ENCODE peak calls at places on chromosomes 5 and 9, in nine cellular contexts. D is NAMALWA, Y is LHCN-M2, S is tibial artery, Q is right atrium auricular region, H is Panc1, U is endothelial cell, P is heart left ventricle, O is B cell. G is an unnamed sample.
A peak's percentile ranks its signal among the peaks of the same experiment; 100 is the strongest.

GRCh38 chr9:135614821-135615665 is 24.3 kb downstream of the GLT6D1 start:
- DNase-seq in U (no peak), D (no peak), P (no peak), S (no peak), O (no peak), H (no peak), Q (peak; percentile 13), Y (no peak), G (no peak)

GRCh38 chr5:106962464-106963230 is 708.1 kb downstream of the EFNA5 start:
- DNase-seq in O (no peak), U (no peak), Y (no peak), S (no peak), Q (no peak), P (no peak), D (no peak), H (no peak), G (no peak)

GRCh38 chr5:176730815-176731475 is 79.4 kb upstream of the UNC5A start:
- DNase-seq in D (no peak), Y (no peak), Q (no peak), H (no peak), O (no peak), U (no peak), P (no peak), S (no peak), G (peak; percentile 28)

GRCh38 chr5:26259081-26259480 is 779.3 kb downstream of the CDH9 start:
- DNase-seq in S (no peak), O (no peak), Q (no peak), H (no peak), Y (no peak), U (no peak), P (no peak), D (no peak), G (no peak)

GRCh38 chr9:78397045-78397843 is 100.3 kb downstream of the PSAT1 start:
- DNase-seq in P (no peak), U (no peak), S (no peak), Q (no peak), Y (no peak), H (no peak), O (no peak), D (no peak), G (no peak)

GRCh38 chr9:92463989-92464388 is 18.3 kb downstream of the ASPN start:
- DNase-seq in P (no peak), O (no peak), Y (peak; percentile 83), U (no peak), S (no peak), H (no peak), D (no peak), Q (no peak), G (no peak)

GRCh38 chr5:1763960-1764605 is 35.6 kb downstream of the MRPL36 start:
- DNase-seq in Q (no peak), H (no peak), P (peak; percentile 45), S (no peak), O (no peak), Y (no peak), U (no peak), D (no peak), G (no peak)

GRCh38 chr5:169656125-169656990 is 19.3 kb downstream of the DOCK2 start:
- DNase-seq in U (no peak), O (no peak), S (no peak), H (no peak), Q (no peak), P (no peak), Y (no peak), D (no peak), G (peak; percentile 91)

GRCh38 chr9:108322326-108323098 is 533.3 kb downstream of the ACTL7B start:
- DNase-seq in U (no peak), O (no peak), P (no peak), S (no peak), H (no peak), Q (no peak), D (no peak), Y (peak; percentile 8), G (no peak)

GRCh38 chr5:175383350-175383749 is 60.6 kb downstream of the DRD1 start:
- DNase-seq in H (no peak), O (no peak), P (no peak), D (no peak), U (no peak), S (no peak), Y (no peak), Q (no peak), G (no peak)

GRCh38 chr5:150645070-150645700 is 4.7 kb downstream of the SYNPO start:
- DNase-seq in Y (peak; percentile 92), Q (peak; percentile 87), O (no peak), U (no peak), P (peak; percentile 85), S (peak; percentile 85), D (no peak), H (no peak), G (no peak)

GRCh38 chr5:62268239-62268638 is 37.8 kb upstream of the KIF2A start:
- DNase-seq in Y (no peak), H (no peak), Q (no peak), U (no peak), S (no peak), P (no peak), O (no peak), D (no peak), G (no peak)